ENCODE peak calls at places on chromosomes 1 and 21, in six cellular contexts. S, O, U, Z, G and Y are unnamed samples.

GRCh38 chr21:39386194-39386593 is 37.3 kb upstream of the HMGN1 start:
- DNase-seq in G (no peak), Z (peak), S (no peak), O (no peak), U (no peak), Y (no peak)

GRCh38 chr21:26157842-26158241 is 12.7 kb downstream of the APP start:
- DNase-seq in S (no peak), Z (no peak), U (no peak), G (no peak), O (no peak), Y (no peak)

GRCh38 chr1:30083800-30084464 is 639.5 kb downstream of the MATN1 start:
- DNase-seq in S (no peak), O (peak), U (no peak), Z (peak), G (peak), Y (peak)

GRCh38 chr1:233424727-233425222 is 97.3 kb downstream of the MAP3K21 start:
- DNase-seq in O (no peak), S (no peak), U (no peak), Z (peak), G (no peak), Y (no peak)

GRCh38 chr21:44837537-44837936 is 19.7 kb upstream of the SUMO3 start:
- DNase-seq in S (no peak), G (no peak), Z (no peak), U (no peak), O (no peak), Y (no peak)

GRCh38 chr1:224820341-224820740 is 109.1 kb upstream of the DNAH14 start:
- DNase-seq in G (no peak), O (no peak), Z (no peak), U (no peak), S (no peak), Y (no peak)

GRCh38 chr1:28640766-28641165 is 2.1 kb downstream of the TAF12 start:
- DNase-seq in Z (peak), G (no peak), S (no peak), O (no peak), U (no peak), Y (no peak)

GRCh38 chr1:166988976-166989515 is at the start of gene MAEL:
- DNase-seq in G (no peak), Z (no peak), S (no peak), O (no peak), U (no peak), Y (no peak)

GRCh38 chr1:1892079-1892762 is 1.3 kb upstream of the GNB1 start:
- DNase-seq in S (peak), U (no peak), O (no peak), G (no peak), Z (no peak), Y (no peak)

GRCh38 chr1:163046071-163046470 is 23.1 kb upstream of the RGS4 start:
- DNase-seq in G (no peak), Z (peak), S (no peak), U (no peak), O (no peak), Y (no peak)

GRCh38 chr1:109383087-109383779 is 14.5 kb downstream of the SORT1 start:
- DNase-seq in Z (no peak), G (peak), S (no peak), U (no peak), O (no peak), Y (no peak)

GRCh38 chr21:37983336-37984095 is 67.3 kb upstream of the KCNJ6 start:
- DNase-seq in O (peak), Z (no peak), S (no peak), U (no peak), G (no peak), Y (peak)

GRCh38 chr21:29163381-29164115 is 33.1 kb downstream of the MAP3K7CL start:
- DNase-seq in G (no peak), S (no peak), Z (peak), U (no peak), O (no peak), Y (no peak)
- H3K27ac ChIP-seq in G (no peak), S (no peak), Z (no peak), U (peak), O (no peak), Y (peak)

GRCh38 chr1:184395370-184395769 is 8.5 kb downstream of the C1orf21 start:
- DNase-seq in U (no peak), G (no peak), Z (no peak), S (no peak), O (no peak), Y (no peak)

GRCh38 chr1:184390889-184391288 is 4.1 kb downstream of the C1orf21 start:
- DNase-seq in G (no peak), U (no peak), S (no peak), Z (no peak), O (no peak), Y (no peak)

GRCh38 chr1:184396081-184396480 is 9.3 kb downstream of the C1orf21 start:
- DNase-seq in U (no peak), Z (no peak), G (no peak), S (no peak), O (no peak), Y (no peak)

GRCh38 chr1:184393924-184394323 is 7.1 kb downstream of the C1orf21 start:
- DNase-seq in S (no peak), G (no peak), O (no peak), Z (peak), U (no peak), Y (no peak)

GRCh38 chr1:184392779-184393522 is 6.1 kb downstream of the C1orf21 start:
- DNase-seq in O (no peak), U (no peak), G (no peak), Z (no peak), S (no peak), Y (no peak)
- H3K27ac ChIP-seq in O (no peak), U (no peak), G (no peak), Z (no peak), S (no peak), Y (no peak)

GRCh38 chr1:70504176-70504820 is 93.2 kb downstream of the CTH start:
- DNase-seq in G (no peak), Z (peak), O (no peak), S (no peak), U (no peak), Y (no peak)
- H3K27ac ChIP-seq in G (no peak), Z (no peak), O (no peak), S (no peak), U (no peak), Y (no peak)

GRCh38 chr1:91770675-91771074 is 115.3 kb downstream of the TGFBR3 start:
- DNase-seq in U (no peak), O (no peak), G (no peak), S (no peak), Z (no peak), Y (no peak)

GRCh38 chr1:91769698-91770232 is 116.2 kb downstream of the TGFBR3 start:
- DNase-seq in O (no peak), S (no peak), Z (no peak), G (no peak), U (no peak), Y (no peak)

GRCh38 chr1:91768120-91768519 is 117.8 kb downstream of the TGFBR3 start:
- DNase-seq in Z (no peak), G (no peak), S (no peak), O (no peak), U (no peak), Y (no peak)

GRCh38 chr1:91766883-91767282 is 119.1 kb downstream of the TGFBR3 start:
- DNase-seq in G (no peak), Z (no peak), U (no peak), O (no peak), S (no peak), Y (no peak)

GRCh38 chr1:91768786-91769697 is 116.9 kb downstream of the TGFBR3 start:
- DNase-seq in U (no peak), G (peak), Z (no peak), O (no peak), S (no peak), Y (no peak)
- H3K27ac ChIP-seq in U (peak), G (no peak), Z (no peak), O (no peak), S (no peak), Y (no peak)

GRCh38 chr1:153662269-153662668 is 3.8 kb downstream of the SNAPIN start:
- DNase-seq in U (no peak), O (no peak), G (no peak), S (no peak), Z (no peak), Y (no peak)

GRCh38 chr1:153661111-153661708 is 2.7 kb downstream of the SNAPIN start:
- DNase-seq in G (no peak), Z (no peak), S (no peak), U (no peak), O (no peak), Y (no peak)

GRCh38 chr1:153658400-153659174 is at the start of gene SNAPIN:
- DNase-seq in S (peak), Z (peak), U (peak), G (peak), O (peak), Y (peak)

GRCh38 chr1:153659175-153659534 is 652 bp downstream of the SNAPIN start:
- DNase-seq in U (no peak), O (no peak), S (no peak), G (no peak), Z (no peak), Y (no peak)

GRCh38 chr1:153659656-153660055 is 1.2 kb downstream of the SNAPIN start:
- DNase-seq in S (no peak), G (no peak), O (no peak), Z (no peak), U (no peak), Y (no peak)
- H3K27ac ChIP-seq in S (no peak), G (no peak), O (no peak), Z (no peak), U (peak), Y (no peak)

GRCh38 chr1:21927531-21928237 is 9.4 kb downstream of the HSPG2 start:
- DNase-seq in Z (no peak), S (no peak), U (peak), G (no peak), O (no peak), Y (no peak)

GRCh38 chr1:21924503-21925005 is 12.6 kb downstream of the HSPG2 start:
- DNase-seq in S (no peak), G (peak), U (peak), O (no peak), Z (no peak), Y (peak)

GRCh38 chr1:21925334-21925940 is 11.7 kb downstream of the HSPG2 start:
- DNase-seq in O (no peak), S (no peak), G (no peak), U (no peak), Z (no peak), Y (no peak)

GRCh38 chr1:21926814-21927530 is 10.1 kb downstream of the HSPG2 start:
- DNase-seq in U (peak), G (no peak), Z (peak), O (no peak), S (no peak), Y (peak)

GRCh38 chr1:21926065-21926464 is 11.0 kb downstream of the HSPG2 start:
- DNase-seq in U (no peak), Z (no peak), S (no peak), O (no peak), G (no peak), Y (no peak)
- H3K27ac ChIP-seq in U (peak), Z (no peak), S (no peak), O (peak), G (no peak), Y (no peak)

DNA sequence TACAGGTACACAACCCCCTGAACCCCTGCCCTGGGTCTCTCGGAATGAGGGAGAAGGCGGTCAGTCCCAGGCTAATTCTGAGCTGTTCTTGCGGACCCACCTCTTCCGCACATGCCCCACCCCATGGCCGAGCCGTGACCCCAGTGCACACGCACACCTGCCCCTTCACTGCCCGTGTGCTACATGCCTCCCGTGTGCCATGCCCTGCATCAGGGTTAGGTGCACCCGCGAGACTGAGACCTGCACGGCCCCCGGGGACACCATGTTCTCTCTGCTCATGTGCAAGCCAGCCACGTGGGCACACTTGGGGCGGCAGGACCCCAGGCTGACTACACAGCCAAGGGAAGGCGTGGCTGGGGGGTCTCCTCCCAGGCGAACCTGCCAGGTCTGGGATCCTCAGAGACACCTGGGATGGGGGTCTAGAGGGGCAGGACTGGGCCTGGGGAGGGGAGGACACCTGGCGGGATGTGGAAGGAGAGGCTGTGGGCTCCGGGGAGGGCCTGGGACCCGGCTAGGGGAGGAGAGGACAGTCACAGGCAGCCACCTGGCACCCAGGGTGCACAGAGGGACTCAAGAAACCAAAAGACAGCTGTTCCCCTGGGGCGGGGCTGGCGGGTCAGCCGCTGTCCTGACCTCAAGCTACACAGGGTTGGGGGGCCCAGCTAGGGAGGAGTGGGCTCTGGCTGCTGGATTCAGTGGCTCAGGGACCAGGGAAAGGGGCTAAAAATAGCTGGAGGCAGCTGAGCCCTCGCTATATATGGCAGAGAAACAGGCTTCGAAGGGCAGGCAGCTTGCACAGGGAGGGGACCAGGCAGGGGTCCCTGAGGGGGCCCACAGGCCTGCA is 133.4 kb downstream of the CASZ1 start:
- DNase-seq in G (no peak), S (no peak), Z (no peak), O (no peak), U (no peak), Y (no peak)
- H3K27ac ChIP-seq in G (no peak), S (no peak), Z (peak), O (no peak), U (peak), Y (no peak)

GRCh38 chr1:168609133-168609715 is 32.8 kb downstream of the XCL1 start:
- DNase-seq in U (peak), G (no peak), Z (peak), S (peak), O (no peak), Y (no peak)
- H3K27ac ChIP-seq in U (peak), G (no peak), Z (peak), S (peak), O (no peak), Y (no peak)

DNA sequence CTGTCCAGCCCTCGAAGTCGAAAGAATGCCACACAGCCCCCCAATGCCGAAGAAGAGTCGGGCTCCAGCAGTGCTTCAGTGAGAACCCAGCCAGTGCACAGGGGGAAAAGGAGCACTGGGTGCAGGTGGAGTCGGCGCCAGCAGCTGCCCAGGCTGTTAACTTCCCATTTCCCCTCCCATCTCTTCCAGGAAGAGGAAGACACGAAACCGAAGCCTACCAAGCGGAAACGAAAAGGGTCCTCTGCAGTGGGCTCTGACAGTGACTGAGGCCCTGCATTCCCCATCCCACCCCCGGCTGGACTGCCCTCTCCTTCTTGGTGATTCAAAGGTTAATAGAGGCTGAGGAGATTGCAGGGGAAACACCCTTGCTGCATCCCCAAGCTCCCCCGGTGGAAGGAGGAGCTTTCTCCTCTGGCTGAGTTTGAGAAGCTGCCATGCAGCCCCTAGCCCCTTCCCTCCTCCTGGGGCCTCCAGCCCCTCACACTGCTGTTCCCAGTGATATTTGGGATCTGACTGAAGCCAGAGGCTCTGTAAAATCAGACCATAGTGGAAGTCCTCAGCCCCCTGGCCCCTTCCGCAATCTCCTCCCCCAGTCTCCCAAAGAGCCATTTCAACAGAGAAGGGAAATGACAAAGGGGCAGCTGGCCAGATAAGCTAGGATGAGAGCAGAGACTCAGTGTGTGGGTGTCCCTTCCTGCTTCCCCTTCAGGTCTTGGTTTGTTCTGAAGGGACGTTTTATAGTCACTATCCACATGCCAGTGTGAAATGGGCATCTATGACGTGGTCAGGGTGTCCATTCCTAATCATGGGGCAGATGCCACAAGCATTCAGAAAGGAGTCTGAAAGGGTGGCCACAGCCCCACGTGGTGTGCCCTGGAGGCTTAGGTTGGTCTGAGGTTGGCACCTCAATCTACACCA is 1.9 kb upstream of the SLC27A3 start:
- DNase-seq in S (no peak), O (no peak), G (no peak), Z (peak), U (no peak), Y (no peak)
- H3K27ac ChIP-seq in S (no peak), O (no peak), G (no peak), Z (no peak), U (peak), Y (no peak)